ENCODE peak calls at places on chromosomes 12 and 14, in four cellular contexts. One of them, this sample, is unnamed.

GRCh38 chr12:3416159-3416558 is 74.8 kb upstream of the PRMT8 start:
- DNase-seq in astrocyte of the spinal cord: no peak
- DNase-seq in fibroblast of the aortic adventitia: no peak
- DNase-seq in AG04450: no peak
- DNase-seq in this sample: no peak

GRCh38 chr12:82874935-82875334 is 188.2 kb downstream of the TMTC2 start:
- DNase-seq in astrocyte of the spinal cord: peak; percentile 43
- DNase-seq in fibroblast of the aortic adventitia: peak; percentile 51
- DNase-seq in AG04450: peak; percentile 4
- DNase-seq in this sample: peak; percentile 55

GRCh38 chr14:67636361-67636919 is 16.7 kb downstream of the ARG2 start:
- DNase-seq in fibroblast of the aortic adventitia: peak; percentile 25
- DNase-seq in astrocyte of the spinal cord: peak; percentile 17
- DNase-seq in AG04450: no peak
- DNase-seq in this sample: no peak

GRCh38 chr14:75561013-75561432 is 17.4 kb upstream of the FLVCR2 start:
- DNase-seq in fibroblast of the aortic adventitia: peak; percentile 79
- DNase-seq in AG04450: no peak
- DNase-seq in astrocyte of the spinal cord: peak; percentile 65
- DNase-seq in this sample: peak; percentile 30

GRCh38 chr12:124024263-124024678 is 51.3 kb downstream of the ZNF664 start:
- DNase-seq in astrocyte of the spinal cord: peak; percentile 50
- DNase-seq in fibroblast of the aortic adventitia: peak; percentile 25
- DNase-seq in AG04450: no peak
- DNase-seq in this sample: no peak

GRCh38 chr14:89422181-89422951 is 5.3 kb upstream of the FOXN3 start:
- DNase-seq in fibroblast of the aortic adventitia: peak; percentile 57
- DNase-seq in astrocyte of the spinal cord: no peak
- DNase-seq in AG04450: no peak
- DNase-seq in this sample: peak; percentile 30

GRCh38 chr14:69152181-69152943 is 557 bp downstream of the DCAF5 start:
- DNase-seq in fibroblast of the aortic adventitia: peak; percentile 40
- DNase-seq in astrocyte of the spinal cord: peak; percentile 52
- DNase-seq in AG04450: no peak
- DNase-seq in this sample: no peak

GRCh38 chr14:52124791-52125661 is 56.2 kb upstream of the NID2 start:
- DNase-seq in fibroblast of the aortic adventitia: peak; percentile 84
- DNase-seq in astrocyte of the spinal cord: peak; percentile 54
- DNase-seq in AG04450: no peak
- DNase-seq in this sample: no peak

GRCh38 chr12:113683566-113683965 is 211.9 kb upstream of the LHX5 start:
- DNase-seq in fibroblast of the aortic adventitia: no peak
- DNase-seq in astrocyte of the spinal cord: no peak
- DNase-seq in AG04450: no peak
- DNase-seq in this sample: no peak

GRCh38 chr14:50407089-50407813 is 10.6 kb upstream of the CDKL1 start:
- DNase-seq in AG04450: no peak
- DNase-seq in astrocyte of the spinal cord: no peak
- DNase-seq in fibroblast of the aortic adventitia: peak; percentile 68
- DNase-seq in this sample: no peak

GRCh38 chr12:107318804-107319535 is 225.6 kb upstream of the CRY1 start:
- DNase-seq in astrocyte of the spinal cord: peak; percentile 70
- DNase-seq in fibroblast of the aortic adventitia: peak; percentile 63
- DNase-seq in AG04450: no peak
- DNase-seq in this sample: no peak

GRCh38 chr14:99430491-99430890 is 50.2 kb downstream of the SETD3 start:
- DNase-seq in fibroblast of the aortic adventitia: no peak
- DNase-seq in astrocyte of the spinal cord: no peak
- DNase-seq in AG04450: no peak
- DNase-seq in this sample: no peak

GRCh38 chr12:80374615-80375014 is 69.4 kb upstream of the PTPRQ start:
- DNase-seq in AG04450: no peak
- DNase-seq in astrocyte of the spinal cord: no peak
- DNase-seq in fibroblast of the aortic adventitia: no peak
- DNase-seq in this sample: no peak

GRCh38 chr12:52403561-52403960 is 2.6 kb downstream of the KRT82 start:
- DNase-seq in AG04450: no peak
- DNase-seq in fibroblast of the aortic adventitia: no peak
- DNase-seq in astrocyte of the spinal cord: no peak
- DNase-seq in this sample: no peak

GRCh38 chr14:99179506-99179905 is 92.5 kb downstream of the BCL11B start:
- DNase-seq in astrocyte of the spinal cord: no peak
- DNase-seq in AG04450: no peak
- DNase-seq in fibroblast of the aortic adventitia: no peak
- DNase-seq in this sample: no peak

GRCh38 chr12:113325938-113326337 is 9.0 kb downstream of the SLC8B1 start:
- DNase-seq in fibroblast of the aortic adventitia: peak; percentile 98
- DNase-seq in astrocyte of the spinal cord: peak; percentile 24
- DNase-seq in AG04450: peak; percentile 61
- DNase-seq in this sample: no peak

GRCh38 chr14:100486025-100486828 is 101.0 kb downstream of the BEGAIN start:
- DNase-seq in fibroblast of the aortic adventitia: peak; percentile 67
- DNase-seq in astrocyte of the spinal cord: peak; percentile 80
- DNase-seq in AG04450: peak; percentile 48
- DNase-seq in this sample: no peak

GRCh38 chr12:10184261-10184843 is 5.5 kb downstream of the TMEM52B start:
- DNase-seq in AG04450: peak; percentile 88
- DNase-seq in fibroblast of the aortic adventitia: peak; percentile 28
- DNase-seq in astrocyte of the spinal cord: peak; percentile 36
- DNase-seq in this sample: no peak
- H3K4me3 ChIP-seq in AG04450: peak overlapping the region; percentile 8
- H3K4me3 ChIP-seq in fibroblast of the aortic adventitia: no peak overlapping the region
- H3K4me3 ChIP-seq in astrocyte of the spinal cord: no peak overlapping the region
- H3K4me3 ChIP-seq in this sample: no peak overlapping the region

GRCh38 chr12:98698603-98699463 is 53.7 kb downstream of the APAF1 start:
- DNase-seq in fibroblast of the aortic adventitia: peak; percentile 71
- DNase-seq in AG04450: peak; percentile 11
- DNase-seq in astrocyte of the spinal cord: peak; percentile 72
- DNase-seq in this sample: no peak
- TF ChIP-seq CTCF in fibroblast of the aortic adventitia: peak; percentile 69
- TF ChIP-seq CTCF in AG04450: peak; percentile 76
- TF ChIP-seq CTCF in astrocyte of the spinal cord: peak; percentile 77
- TF ChIP-seq CTCF in this sample: peak; percentile 60

DNA sequence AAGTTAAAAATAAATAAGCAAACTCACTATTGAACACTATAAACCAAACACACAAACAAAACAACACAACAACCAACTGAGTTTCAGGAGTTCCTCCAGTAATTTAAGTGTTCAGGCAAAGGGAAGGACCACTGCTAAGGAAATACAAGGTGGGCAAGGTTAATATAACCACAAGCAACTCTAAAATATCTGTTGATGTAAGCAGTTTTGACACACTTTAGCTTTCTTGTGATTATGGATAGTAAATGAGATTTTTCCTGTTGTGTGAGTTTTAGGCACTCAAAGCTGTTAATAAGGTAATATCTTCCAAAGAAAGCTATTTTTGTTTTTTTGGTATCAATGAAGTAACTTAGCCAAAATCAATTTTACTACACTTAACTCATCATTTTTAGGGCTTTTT is 839.1 kb upstream of the FOXG1 start:
- DNase-seq in astrocyte of the spinal cord: no peak
- DNase-seq in fibroblast of the aortic adventitia: no peak
- DNase-seq in AG04450: no peak
- DNase-seq in this sample: no peak
- H3K4me3 ChIP-seq in astrocyte of the spinal cord: no peak overlapping the region
- H3K4me3 ChIP-seq in fibroblast of the aortic adventitia: no peak overlapping the region
- H3K4me3 ChIP-seq in AG04450: no peak overlapping the region
- H3K4me3 ChIP-seq in this sample: no peak overlapping the region

GRCh38 chr14:64337901-64338615 is 43.9 kb upstream of the ESR2 start:
- DNase-seq in AG04450: peak; percentile 26
- DNase-seq in fibroblast of the aortic adventitia: peak; percentile 42
- DNase-seq in astrocyte of the spinal cord: peak; percentile 62
- DNase-seq in this sample: no peak
- TF ChIP-seq CTCF in AG04450: peak; percentile 17
- TF ChIP-seq CTCF in fibroblast of the aortic adventitia: no peak
- TF ChIP-seq CTCF in astrocyte of the spinal cord: peak; percentile 9
- TF ChIP-seq CTCF in this sample: peak; percentile 22

GRCh38 chr14:33836203-33836894 is 114.5 kb downstream of the EGLN3 start:
- DNase-seq in astrocyte of the spinal cord: no peak
- DNase-seq in fibroblast of the aortic adventitia: no peak
- DNase-seq in AG04450: no peak
- DNase-seq in this sample: no peak
- H3K4me3 ChIP-seq in astrocyte of the spinal cord: no peak overlapping the region
- H3K4me3 ChIP-seq in fibroblast of the aortic adventitia: no peak overlapping the region
- H3K4me3 ChIP-seq in AG04450: no peak overlapping the region
- H3K4me3 ChIP-seq in this sample: no peak overlapping the region

GRCh38 chr12:116277393-116278258 is at the start of gene MED13L:
- DNase-seq in fibroblast of the aortic adventitia: peak; percentile 77
- DNase-seq in astrocyte of the spinal cord: peak; percentile 89
- DNase-seq in AG04450: peak; percentile 51
- DNase-seq in this sample: no peak
- TF ChIP-seq CTCF in fibroblast of the aortic adventitia: peak; percentile 35
- TF ChIP-seq CTCF in astrocyte of the spinal cord: peak; percentile 21
- TF ChIP-seq CTCF in AG04450: no peak
- TF ChIP-seq CTCF in this sample: no peak

GRCh38 chr12:53709671-53710070 is 17.6 kb downstream of the CALCOCO1 start:
- DNase-seq in AG04450: no peak
- DNase-seq in fibroblast of the aortic adventitia: no peak
- DNase-seq in astrocyte of the spinal cord: no peak
- DNase-seq in this sample: no peak
- H3K4me3 ChIP-seq in AG04450: no peak overlapping the region
- H3K4me3 ChIP-seq in fibroblast of the aortic adventitia: no peak overlapping the region
- H3K4me3 ChIP-seq in astrocyte of the spinal cord: no peak overlapping the region
- H3K4me3 ChIP-seq in this sample: no peak overlapping the region

GRCh38 chr12:128644664-128645296 is 179.0 kb downstream of the SLC15A4 start:
- DNase-seq in AG04450: no peak
- DNase-seq in fibroblast of the aortic adventitia: no peak
- DNase-seq in astrocyte of the spinal cord: no peak
- DNase-seq in this sample: no peak
- TF ChIP-seq CTCF in AG04450: no peak
- TF ChIP-seq CTCF in fibroblast of the aortic adventitia: peak; percentile 1
- TF ChIP-seq CTCF in astrocyte of the spinal cord: peak; percentile 34
- TF ChIP-seq CTCF in this sample: peak; percentile 35

DNA sequence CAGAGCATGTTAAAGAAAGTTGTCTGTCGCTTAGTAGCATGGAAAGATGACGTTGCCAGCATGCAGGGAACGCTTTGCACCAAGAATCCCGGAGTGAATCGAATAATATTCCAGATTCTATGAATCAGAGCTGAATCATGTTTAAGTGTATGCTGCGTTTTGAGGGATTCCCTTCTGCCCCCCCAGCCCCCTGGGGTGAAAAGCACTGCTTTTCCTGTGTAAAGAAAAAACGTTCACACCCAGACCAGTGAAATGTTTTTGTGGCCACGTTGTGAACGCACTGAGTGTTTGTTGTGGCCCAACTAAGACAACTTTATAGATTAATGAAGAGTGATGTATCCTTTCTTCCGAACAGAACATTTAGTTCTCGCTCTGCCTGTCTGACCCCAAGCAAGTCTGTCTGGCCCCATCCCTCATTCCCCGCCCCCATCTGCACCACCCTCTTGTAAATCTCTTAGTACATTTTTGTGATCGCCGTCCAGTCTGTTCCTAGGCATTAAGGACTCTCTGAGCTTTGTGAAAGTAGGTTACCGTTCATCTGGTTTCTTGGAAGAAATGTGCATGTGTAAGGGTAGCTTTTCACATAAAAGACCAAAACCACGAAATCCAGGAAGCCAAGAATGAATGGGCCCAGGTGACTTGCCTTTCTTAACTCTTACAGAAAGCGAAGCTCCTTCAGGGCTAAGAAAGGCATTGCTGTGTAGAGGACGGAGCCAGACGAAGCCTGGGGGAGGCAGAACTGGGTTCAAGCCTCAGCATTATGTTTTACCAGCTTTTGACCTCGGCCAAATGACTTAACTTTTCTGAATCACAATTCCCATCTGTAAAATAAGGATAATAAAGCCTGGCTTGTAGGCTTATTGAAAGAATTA is 103.1 kb downstream of the SAMD4A start:
- DNase-seq in astrocyte of the spinal cord: peak; percentile 97
- DNase-seq in fibroblast of the aortic adventitia: peak; percentile 56
- DNase-seq in AG04450: peak; percentile 15
- DNase-seq in this sample: no peak
- H3K4me3 ChIP-seq in astrocyte of the spinal cord: no peak overlapping the region
- H3K4me3 ChIP-seq in fibroblast of the aortic adventitia: no peak overlapping the region
- H3K4me3 ChIP-seq in AG04450: no peak overlapping the region
- H3K4me3 ChIP-seq in this sample: no peak overlapping the region

This sample was measured in retinal pigment epithelial cell.